ENCODE peak calls at places on chromosomes 16 and 17, in six cellular contexts. One of them, this sample, is unnamed. For H3K4me1 and H3K9me3, the result is how much of the 10 kb centered on the place peaks cover.

GRCh38 chr17:79645777-79646088 is 34.9 kb upstream of the RBFOX3 start:
- DNase-seq in IMR-90: no peak
- DNase-seq in mucosa of descending colon: no peak
- DNase-seq in stomach: peak
- DNase-seq in A549: no peak
- DNase-seq in gastrocnemius medialis: no peak
- DNase-seq in this sample: no peak

GRCh38 chr16:76926042-76926441 is 264.9 kb upstream of the MON1B start:
- DNase-seq in mucosa of descending colon: no peak
- DNase-seq in IMR-90: no peak
- DNase-seq in A549: no peak
- DNase-seq in gastrocnemius medialis: no peak
- DNase-seq in stomach: no peak
- DNase-seq in this sample: no peak

GRCh38 chr17:29619251-29619650 is 3.5 kb downstream of the CORO6 start:
- DNase-seq in IMR-90: peak
- DNase-seq in A549: peak
- DNase-seq in gastrocnemius medialis: peak
- DNase-seq in stomach: no peak
- DNase-seq in mucosa of descending colon: no peak
- DNase-seq in this sample: no peak

GRCh38 chr17:7233701-7234099 is 617 bp downstream of the DVL2 start:
- DNase-seq in mucosa of descending colon: no peak
- DNase-seq in A549: no peak
- DNase-seq in IMR-90: no peak
- DNase-seq in stomach: no peak
- DNase-seq in gastrocnemius medialis: no peak
- DNase-seq in this sample: no peak

GRCh38 chr16:80459331-80459777 is 81.4 kb upstream of the DYNLRB2 start:
- DNase-seq in A549: no peak
- DNase-seq in gastrocnemius medialis: peak
- DNase-seq in IMR-90: no peak
- DNase-seq in stomach: no peak
- DNase-seq in mucosa of descending colon: no peak
- DNase-seq in this sample: no peak

GRCh38 chr17:76138234-76138895 is 2.7 kb downstream of the FOXJ1 start:
- DNase-seq in mucosa of descending colon: no peak
- DNase-seq in IMR-90: no peak
- DNase-seq in A549: peak
- DNase-seq in gastrocnemius medialis: no peak
- DNase-seq in stomach: no peak
- DNase-seq in this sample: peak

GRCh38 chr16:76970087-76970744 is 220.8 kb upstream of the MON1B start:
- DNase-seq in mucosa of descending colon: no peak
- DNase-seq in gastrocnemius medialis: no peak
- DNase-seq in stomach: no peak
- DNase-seq in IMR-90: no peak
- DNase-seq in A549: peak
- DNase-seq in this sample: peak

GRCh38 chr17:56785396-56785795 is 48.3 kb downstream of the C17orf67 start:
- DNase-seq in IMR-90: peak
- DNase-seq in A549: no peak
- DNase-seq in gastrocnemius medialis: no peak
- DNase-seq in stomach: no peak
- DNase-seq in mucosa of descending colon: no peak
- DNase-seq in this sample: no peak

GRCh38 chr16:74773431-74774222 is 993 bp downstream of the FA2H start:
- DNase-seq in mucosa of descending colon: peak
- DNase-seq in stomach: no peak
- DNase-seq in IMR-90: no peak
- DNase-seq in A549: no peak
- DNase-seq in gastrocnemius medialis: no peak
- DNase-seq in this sample: peak

GRCh38 chr16:3643095-3643730 is 11.3 kb upstream of the DNASE1 start:
- DNase-seq in IMR-90: no peak
- DNase-seq in mucosa of descending colon: no peak
- DNase-seq in gastrocnemius medialis: no peak
- DNase-seq in stomach: no peak
- DNase-seq in A549: no peak
- DNase-seq in this sample: no peak

GRCh38 chr16:9115277-9115676 is 23.8 kb downstream of the HAPSTR1 start:
- DNase-seq in IMR-90: peak
- DNase-seq in mucosa of descending colon: no peak
- DNase-seq in A549: no peak
- DNase-seq in stomach: no peak
- DNase-seq in gastrocnemius medialis: no peak
- DNase-seq in this sample: no peak

GRCh38 chr17:15384142-15384803 is 42.9 kb upstream of the TEKT3 start:
- DNase-seq in A549: no peak
- DNase-seq in IMR-90: peak
- DNase-seq in gastrocnemius medialis: peak
- DNase-seq in stomach: no peak
- DNase-seq in mucosa of descending colon: peak
- DNase-seq in this sample: no peak

GRCh38 chr17:9676084-9676483 is 30.8 kb downstream of the USP43 start:
- DNase-seq in mucosa of descending colon: peak
- DNase-seq in gastrocnemius medialis: no peak
- DNase-seq in IMR-90: no peak
- DNase-seq in stomach: no peak
- DNase-seq in A549: peak
- DNase-seq in this sample: peak
- TF ChIP-seq CTCF in mucosa of descending colon: no peak
- TF ChIP-seq CTCF in gastrocnemius medialis: no peak
- TF ChIP-seq CTCF in IMR-90: no peak
- TF ChIP-seq CTCF in stomach: peak
- TF ChIP-seq CTCF in A549: peak
- TF ChIP-seq CTCF in this sample: peak

DNA sequence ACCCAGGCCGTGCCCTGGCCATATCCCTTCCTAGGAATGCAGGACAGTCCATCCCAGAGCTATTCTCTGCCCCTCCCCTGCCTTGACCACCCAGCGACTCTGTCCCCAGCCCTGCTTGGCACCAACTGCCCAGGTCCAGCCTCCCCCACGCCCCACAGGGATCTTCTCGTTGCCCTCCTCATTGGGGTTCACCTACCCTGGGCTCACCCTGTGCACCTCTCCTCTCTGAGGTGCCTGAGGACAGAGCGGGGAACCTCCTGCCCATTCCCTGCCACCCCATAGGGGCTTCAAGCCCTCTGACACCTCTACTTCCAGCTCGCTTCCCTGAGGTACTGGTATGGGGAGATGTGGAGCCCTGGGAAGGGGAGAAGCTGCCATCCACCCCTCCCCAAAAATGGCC is 6.2 kb upstream of the MPP2 start:
- DNase-seq in gastrocnemius medialis: no peak
- DNase-seq in A549: no peak
- DNase-seq in IMR-90: no peak
- DNase-seq in mucosa of descending colon: no peak
- DNase-seq in stomach: no peak
- DNase-seq in this sample: no peak
- H3K4me1 ChIP-seq in gastrocnemius medialis: under half
- H3K4me1 ChIP-seq in A549: under half
- H3K4me1 ChIP-seq in IMR-90: under half
- H3K4me1 ChIP-seq in mucosa of descending colon: under half
- H3K4me1 ChIP-seq in stomach: under half
- H3K4me1 ChIP-seq in this sample: under half

GRCh38 chr16:60792437-60792836 is 1243.8 kb downstream of the CDH8 start:
- DNase-seq in gastrocnemius medialis: no peak
- DNase-seq in IMR-90: no peak
- DNase-seq in A549: no peak
- DNase-seq in stomach: no peak
- DNase-seq in mucosa of descending colon: no peak
- DNase-seq in this sample: no peak

DNA sequence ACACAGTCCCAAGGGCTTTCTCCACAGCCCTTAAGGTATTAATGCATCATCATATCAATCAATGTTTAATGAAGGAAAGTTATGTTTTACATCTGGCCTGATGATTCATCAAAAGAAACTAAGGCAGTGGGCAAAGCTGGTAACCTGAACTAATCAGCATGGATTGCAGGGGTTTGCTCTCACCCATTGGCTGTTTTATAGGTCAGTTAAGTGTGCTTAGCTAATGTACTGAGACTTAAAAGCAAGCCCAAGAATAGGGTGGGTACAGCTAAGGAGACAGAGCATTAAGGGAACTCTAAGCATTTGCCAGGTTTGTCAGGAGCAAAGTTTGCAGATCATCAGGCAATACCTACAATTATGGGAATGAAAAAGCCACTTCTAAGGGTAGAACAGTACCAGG is 1247.6 kb downstream of the CDH8 start:
- DNase-seq in mucosa of descending colon: no peak
- DNase-seq in stomach: no peak
- DNase-seq in A549: no peak
- DNase-seq in IMR-90: no peak
- DNase-seq in gastrocnemius medialis: no peak
- DNase-seq in this sample: no peak
- H3K9me3 ChIP-seq in mucosa of descending colon: under half
- H3K9me3 ChIP-seq in stomach: under half
- H3K9me3 ChIP-seq in A549: under half
- H3K9me3 ChIP-seq in IMR-90: under half
- H3K9me3 ChIP-seq in gastrocnemius medialis: under half
- H3K9me3 ChIP-seq in this sample: under half

GRCh38 chr17:45306094-45306493 is 10.7 kb downstream of the MAP3K14 start:
- DNase-seq in stomach: no peak
- DNase-seq in IMR-90: no peak
- DNase-seq in A549: no peak
- DNase-seq in gastrocnemius medialis: no peak
- DNase-seq in mucosa of descending colon: no peak
- DNase-seq in this sample: no peak

GRCh38 chr17:45306623-45307022 is 10.2 kb downstream of the MAP3K14 start:
- DNase-seq in IMR-90: no peak
- DNase-seq in mucosa of descending colon: no peak
- DNase-seq in gastrocnemius medialis: no peak
- DNase-seq in stomach: no peak
- DNase-seq in A549: no peak
- DNase-seq in this sample: no peak

GRCh38 chr17:45308016-45308365 is 8.8 kb downstream of the MAP3K14 start:
- DNase-seq in gastrocnemius medialis: no peak
- DNase-seq in stomach: no peak
- DNase-seq in mucosa of descending colon: no peak
- DNase-seq in A549: no peak
- DNase-seq in IMR-90: no peak
- DNase-seq in this sample: no peak

GRCh38 chr17:45308840-45309239 is 8.0 kb downstream of the MAP3K14 start:
- DNase-seq in IMR-90: no peak
- DNase-seq in A549: no peak
- DNase-seq in gastrocnemius medialis: no peak
- DNase-seq in mucosa of descending colon: no peak
- DNase-seq in stomach: no peak
- DNase-seq in this sample: no peak

GRCh38 chr17:45307290-45308015 is 9.4 kb downstream of the MAP3K14 start:
- DNase-seq in stomach: no peak
- DNase-seq in mucosa of descending colon: peak
- DNase-seq in A549: peak
- DNase-seq in IMR-90: peak
- DNase-seq in gastrocnemius medialis: peak
- DNase-seq in this sample: peak
- TF ChIP-seq CTCF in stomach: no peak
- TF ChIP-seq CTCF in mucosa of descending colon: no peak
- TF ChIP-seq CTCF in A549: no peak
- TF ChIP-seq CTCF in IMR-90: no peak
- TF ChIP-seq CTCF in gastrocnemius medialis: no peak
- TF ChIP-seq CTCF in this sample: no peak

GRCh38 chr16:86355951-86356350 is 154.4 kb upstream of the FOXF1 start:
- DNase-seq in gastrocnemius medialis: no peak
- DNase-seq in A549: no peak
- DNase-seq in IMR-90: no peak
- DNase-seq in mucosa of descending colon: no peak
- DNase-seq in stomach: no peak
- DNase-seq in this sample: no peak
- H3K4me1 ChIP-seq in gastrocnemius medialis: under half
- H3K4me1 ChIP-seq in A549: under half
- H3K4me1 ChIP-seq in IMR-90: under half
- H3K4me1 ChIP-seq in mucosa of descending colon: under half
- H3K4me1 ChIP-seq in stomach: under half
- H3K4me1 ChIP-seq in this sample: under half

GRCh38 chr17:22463110-22463850 is 771.0 kb downstream of the KCNJ18 start:
- DNase-seq in IMR-90: no peak
- DNase-seq in stomach: no peak
- DNase-seq in gastrocnemius medialis: no peak
- DNase-seq in A549: no peak
- DNase-seq in mucosa of descending colon: no peak
- DNase-seq in this sample: no peak
- H3K9me3 ChIP-seq in IMR-90: under half
- H3K9me3 ChIP-seq in stomach: under half
- H3K9me3 ChIP-seq in gastrocnemius medialis: under half
- H3K9me3 ChIP-seq in A549: under half
- H3K9me3 ChIP-seq in mucosa of descending colon: half or more
- H3K9me3 ChIP-seq in this sample: under half

GRCh38 chr17:81329279-81329926 is 34.3 kb upstream of the SLC38A10 start:
- DNase-seq in A549: peak
- DNase-seq in mucosa of descending colon: peak
- DNase-seq in stomach: peak
- DNase-seq in IMR-90: peak
- DNase-seq in gastrocnemius medialis: peak
- DNase-seq in this sample: peak

GRCh38 chr17:81331527-81332043 is 36.5 kb upstream of the SLC38A10 start:
- DNase-seq in stomach: no peak
- DNase-seq in A549: no peak
- DNase-seq in mucosa of descending colon: no peak
- DNase-seq in IMR-90: no peak
- DNase-seq in gastrocnemius medialis: peak
- DNase-seq in this sample: no peak

GRCh38 chr17:81328925-81329278 is 33.8 kb upstream of the SLC38A10 start:
- DNase-seq in A549: peak
- DNase-seq in mucosa of descending colon: no peak
- DNase-seq in gastrocnemius medialis: no peak
- DNase-seq in IMR-90: no peak
- DNase-seq in stomach: no peak
- DNase-seq in this sample: no peak

GRCh38 chr17:81330884-81331245 is 35.8 kb upstream of the SLC38A10 start:
- DNase-seq in IMR-90: no peak
- DNase-seq in gastrocnemius medialis: no peak
- DNase-seq in stomach: no peak
- DNase-seq in mucosa of descending colon: no peak
- DNase-seq in A549: no peak
- DNase-seq in this sample: no peak

GRCh38 chr17:81329927-81330883 is 35.1 kb upstream of the SLC38A10 start:
- DNase-seq in IMR-90: no peak
- DNase-seq in A549: peak
- DNase-seq in gastrocnemius medialis: peak
- DNase-seq in stomach: no peak
- DNase-seq in mucosa of descending colon: no peak
- DNase-seq in this sample: no peak
- TF ChIP-seq CTCF in IMR-90: no peak
- TF ChIP-seq CTCF in A549: peak
- TF ChIP-seq CTCF in gastrocnemius medialis: no peak
- TF ChIP-seq CTCF in stomach: no peak
- TF ChIP-seq CTCF in mucosa of descending colon: no peak
- TF ChIP-seq CTCF in this sample: no peak

DNA sequence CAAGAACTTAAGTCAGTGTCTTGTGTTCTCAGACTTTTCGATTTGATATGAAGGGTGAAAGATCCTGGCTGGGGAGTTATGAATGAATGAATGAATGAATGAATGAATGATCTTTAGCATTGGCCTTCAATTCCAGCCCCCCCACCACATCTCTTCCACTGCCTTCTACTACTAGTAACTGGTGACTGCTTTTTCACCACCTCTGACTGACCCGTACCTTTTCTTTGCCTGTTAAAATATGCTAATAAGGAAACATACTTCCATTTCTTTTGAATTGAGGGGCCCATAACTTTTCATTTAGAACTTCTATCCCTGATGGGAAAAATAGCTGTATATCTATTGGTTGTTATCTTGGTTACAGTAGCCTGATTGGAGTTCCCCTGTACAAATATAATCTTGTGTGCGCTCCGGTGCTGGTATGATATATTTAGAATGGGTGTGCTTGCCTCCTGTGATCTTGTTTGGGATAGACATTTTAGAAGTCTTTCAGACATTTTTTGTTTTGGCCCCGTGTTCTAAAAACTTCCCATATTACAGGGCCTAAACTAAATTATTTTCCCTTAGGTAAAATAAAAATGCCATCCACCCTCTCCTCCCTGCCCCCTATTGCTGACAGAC is 3.4 kb downstream of the LYRM1 start:
- DNase-seq in mucosa of descending colon: no peak
- DNase-seq in gastrocnemius medialis: no peak
- DNase-seq in IMR-90: no peak
- DNase-seq in A549: no peak
- DNase-seq in stomach: no peak
- DNase-seq in this sample: no peak
- H3K4me1 ChIP-seq in mucosa of descending colon: under half
- H3K4me1 ChIP-seq in gastrocnemius medialis: under half
- H3K4me1 ChIP-seq in IMR-90: under half
- H3K4me1 ChIP-seq in A549: half or more
- H3K4me1 ChIP-seq in stomach: half or more
- H3K4me1 ChIP-seq in this sample: half or more

This sample was measured in body of pancreas.